ENCODE peak calls at places on chromosomes 7 and 10, in six cellular contexts. J is BE2C, F is endothelial cell, W is fibroblast of mammary gland, Q is psoas muscle, O is heart right ventricle. G is an unnamed sample.

GRCh38 chr7:142158741-142159496 is 47.4 kb downstream of the MGAM2 start:
- DNase-seq in J (no peak), F (no peak), W (no peak), Q (no peak), O (no peak), G (no peak)

GRCh38 chr7:16811555-16811954 is 6.8 kb upstream of the AGR2 start:
- DNase-seq in J (no peak), F (no peak), W (peak), Q (no peak), O (no peak), G (peak)

GRCh38 chr10:104040382-104040781 is 45.3 kb downstream of the COL17A1 start:
- DNase-seq in J (no peak), F (no peak), W (no peak), Q (no peak), O (no peak), G (no peak)

GRCh38 chr10:113485801-113486200 is 67.1 kb upstream of the HABP2 start:
- DNase-seq in J (no peak), F (no peak), W (no peak), Q (no peak), O (no peak), G (no peak)

GRCh38 chr10:99660662-99661369 is 1.5 kb downstream of the ENTPD7 start:
- DNase-seq in J (no peak), F (no peak), W (no peak), Q (no peak), O (no peak), G (peak)

GRCh38 chr10:88228130-88228529 is 355.0 kb downstream of the RNLS start:
- DNase-seq in J (no peak), F (no peak), W (peak), Q (no peak), O (no peak), G (peak)

GRCh38 chr10:132144086-132144485 is 42.7 kb upstream of the DPYSL4 start:
- DNase-seq in J (peak), F (peak), W (no peak), Q (no peak), O (no peak), G (no peak)

GRCh38 chr10:95865814-95866447 is 41.8 kb upstream of the CC2D2B start:
- DNase-seq in J (no peak), F (no peak), W (no peak), Q (no peak), O (no peak), G (no peak)

DNA sequence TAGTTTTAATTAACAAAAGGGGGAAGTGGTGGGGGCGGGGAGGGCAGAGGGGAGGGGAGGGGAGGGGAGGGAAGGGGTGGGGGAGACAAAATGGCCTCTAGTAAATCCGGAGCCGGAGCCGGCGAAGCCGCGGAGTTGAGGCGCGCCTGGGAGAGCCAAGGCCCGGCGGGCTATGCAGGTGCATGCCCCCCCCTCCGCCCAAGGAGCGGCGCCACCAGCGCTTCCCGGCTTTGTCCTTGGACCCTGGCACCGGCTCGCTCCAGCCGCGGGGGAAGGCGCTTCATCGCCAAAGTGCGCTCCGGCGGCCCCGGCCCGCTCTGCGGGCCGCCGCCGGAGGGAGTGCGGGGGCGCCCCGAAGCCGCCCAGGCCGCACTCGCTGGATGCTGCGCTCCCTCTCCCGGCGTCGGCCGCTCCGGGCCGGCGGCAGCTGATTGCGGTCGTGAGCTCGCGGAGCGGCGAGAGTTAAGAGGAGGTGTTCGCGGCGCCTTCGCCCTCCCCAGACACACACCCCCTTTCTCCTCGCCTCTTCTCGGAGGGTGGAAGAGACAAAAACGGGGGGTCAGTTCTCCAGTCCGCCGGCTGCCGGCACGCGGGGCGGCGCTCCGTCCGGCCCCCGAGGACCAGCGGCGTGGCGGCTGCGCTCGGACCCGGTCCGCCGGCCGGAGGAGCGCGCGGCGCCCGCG is at the start of gene LRRC4:
- DNase-seq in J (peak), F (peak), W (peak), Q (no peak), O (peak), G (peak)
- TF ChIP-seq CTCF in J (peak), F (no peak), W (no peak), Q (no peak), O (peak), G (peak)

GRCh38 chr7:41699532-41699931 is 3.4 kb downstream of the INHBA start:
- DNase-seq in J (no peak), F (no peak), W (peak), Q (no peak), O (no peak), G (peak)

GRCh38 chr7:41701068-41701467 is 1.8 kb downstream of the INHBA start:
- DNase-seq in J (no peak), F (no peak), W (no peak), Q (no peak), O (no peak), G (no peak)

GRCh38 chr7:41700044-41700471 is 2.8 kb downstream of the INHBA start:
- DNase-seq in J (no peak), F (no peak), W (no peak), Q (no peak), O (no peak), G (no peak)

GRCh38 chr7:41702635-41703371 is at the start of gene INHBA:
- DNase-seq in J (no peak), F (no peak), W (peak), Q (no peak), O (peak), G (peak)

DNA sequence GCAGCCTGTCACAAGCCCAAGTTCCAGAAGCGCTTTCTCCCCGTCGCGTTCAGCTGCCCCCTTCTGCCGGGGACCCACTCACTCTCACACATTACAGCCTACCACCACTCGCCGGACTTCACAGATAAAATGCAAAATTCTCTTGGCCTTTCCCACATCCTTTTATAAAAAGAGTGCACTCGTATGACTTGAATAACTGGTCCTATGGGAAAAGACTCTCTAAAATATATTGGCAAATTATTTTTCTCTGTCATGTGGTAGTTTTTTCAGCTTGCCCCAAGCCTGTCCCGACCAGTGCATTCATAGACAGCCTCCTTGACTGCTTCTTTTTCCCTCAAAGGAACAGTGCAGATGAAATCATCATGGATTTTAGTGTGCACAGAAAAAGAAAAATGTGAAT is 1.3 kb downstream of the INHBA start:
- DNase-seq in J (no peak), F (no peak), W (no peak), Q (no peak), O (no peak), G (no peak)
- TF ChIP-seq CTCF in J (no peak), F (no peak), W (no peak), Q (no peak), O (no peak), G (no peak)

GRCh38 chr7:127066974-127067373 is 185.8 kb downstream of the GRM8 start:
- DNase-seq in J (peak), F (no peak), W (no peak), Q (no peak), O (no peak), G (no peak)
- TF ChIP-seq CTCF in J (peak), F (peak), W (no peak), Q (no peak), O (no peak), G (no peak)

GRCh38 chr10:31490858-31491504 is 172.0 kb downstream of the ZEB1 start:
- DNase-seq in J (peak), F (peak), W (peak), Q (no peak), O (peak), G (peak)
- TF ChIP-seq CTCF in J (peak), F (peak), W (peak), Q (peak), O (peak), G (peak)